ENCODE peak calls at places on chromosome 4, in seven cellular contexts. N is esophagus muscularis mucosa, M is left ventricle myocardium inferior, E is AG04450, T is fibroblast of lung, L is BJ, Z is brain microvascular endothelial cell. F is an unnamed sample.
A peak's percentile ranks its signal among the peaks of the same experiment; 100 is the strongest.

GRCh38 chr4:5574386-5574785 is 134.0 kb downstream of the EVC2 start:
- DNase-seq in N (no peak), M (no peak), E (no peak), T (no peak), L (no peak), Z (no peak), F (no peak)

GRCh38 chr4:2873329-2873728 is 29.7 kb downstream of the ADD1 start:
- DNase-seq in N (no peak), M (no peak), E (no peak), T (no peak), L (no peak), Z (no peak), F (no peak)

GRCh38 chr4:150794706-150795105 is 212.8 kb downstream of the MAB21L2 start:
- DNase-seq in N (no peak), M (no peak), E (no peak), T (peak; percentile 78), L (no peak), Z (peak; percentile 59), F (no peak)

GRCh38 chr4:85701881-85702321 is 227.0 kb downstream of the ARHGAP24 start:
- DNase-seq in N (no peak), M (no peak), E (no peak), T (no peak), L (no peak), Z (no peak), F (no peak)

GRCh38 chr4:40211224-40212185 is 14.7 kb downstream of the RHOH start:
- DNase-seq in N (no peak), M (no peak), E (no peak), T (no peak), L (no peak), Z (no peak), F (no peak)

GRCh38 chr4:37793562-37793961 is 32.9 kb upstream of the PGM2 start:
- DNase-seq in N (no peak), M (no peak), E (no peak), T (no peak), L (no peak), Z (peak; percentile 13), F (peak; percentile 20)

GRCh38 chr4:41935652-41936021 is 408 bp downstream of the TMEM33 start:
- DNase-seq in N (no peak), M (no peak), E (no peak), T (no peak), L (no peak), Z (no peak), F (no peak)

GRCh38 chr4:24279492-24279891 is 304.9 kb downstream of the DHX15 start:
- DNase-seq in N (no peak), M (no peak), E (no peak), T (no peak), L (no peak), Z (no peak), F (no peak)

GRCh38 chr4:91116861-91117260 is 989.7 kb downstream of the CCSER1 start:
- DNase-seq in N (no peak), M (no peak), E (no peak), T (peak; percentile 5), L (no peak), Z (no peak), F (no peak)

GRCh38 chr4:17865866-17866363 is 55.1 kb downstream of the NCAPG start:
- DNase-seq in N (no peak), M (no peak), E (no peak), T (no peak), L (no peak), Z (no peak), F (no peak)

GRCh38 chr4:10456270-10457254 is 664 bp downstream of the ZNF518B start:
- DNase-seq in N (no peak), M (peak; percentile 58), E (no peak), T (peak; percentile 70), L (no peak), Z (peak; percentile 41), F (no peak)

GRCh38 chr4:152316969-152317368 is 218.9 kb downstream of the FBXW7 start:
- DNase-seq in N (no peak), M (no peak), E (peak; percentile 23), T (peak; percentile 41), L (no peak), Z (no peak), F (no peak)

GRCh38 chr4:1317177-1318045 is 27.7 kb downstream of the MAEA start:
- DNase-seq in N (no peak), M (no peak), E (no peak), T (no peak), L (no peak), Z (no peak), F (no peak)

GRCh38 chr4:124803641-124804040 is 91.1 kb upstream of the ANKRD50 start:
- DNase-seq in N (no peak), M (no peak), E (no peak), T (peak; percentile 48), L (no peak), Z (peak; percentile 32), F (no peak)

GRCh38 chr4:1248262-1249147 is at the start of gene CTBP1:
- DNase-seq in N (no peak), M (peak; percentile 79), E (peak; percentile 45), T (peak; percentile 71), L (no peak), Z (peak; percentile 44), F (peak; percentile 22)

GRCh38 chr4:144985536-144985935 is 112.5 kb downstream of the ANAPC10 start:
- DNase-seq in N (no peak), M (no peak), E (no peak), T (no peak), L (peak; percentile 7), Z (no peak), F (no peak)

GRCh38 chr4:6342530-6343293 is 73.1 kb downstream of the WFS1 start:
- DNase-seq in N (no peak), M (peak; percentile 70), E (no peak), T (peak; percentile 14), L (no peak), Z (no peak), F (no peak)

GRCh38 chr4:97720869-97721432 is 422.3 kb downstream of the STPG2 start:
- DNase-seq in N (no peak), M (no peak), E (no peak), T (peak; percentile 25), L (no peak), Z (peak; percentile 59), F (peak; percentile 15)

GRCh38 chr4:158799013-158799770 is 30.4 kb downstream of the FNIP2 start:
- DNase-seq in N (no peak), M (no peak), E (no peak), T (no peak), L (no peak), Z (no peak), F (no peak)

GRCh38 chr4:116702949-116703348 is 382.4 kb downstream of the TRAM1L1 start:
- DNase-seq in N (no peak), M (no peak), E (no peak), T (no peak), L (no peak), Z (no peak), F (no peak)

GRCh38 chr4:673349-674091 is 556 bp downstream of the ATP5ME start:
- DNase-seq in N (no peak), M (peak; percentile 61), E (no peak), T (no peak), L (no peak), Z (peak; percentile 18), F (no peak)

GRCh38 chr4:186204103-186204559 is 12.8 kb downstream of the CYP4V2 start:
- DNase-seq in N (no peak), M (no peak), E (no peak), T (peak; percentile 32), L (no peak), Z (peak; percentile 43), F (no peak)

GRCh38 chr4:186201535-186202230 is 10.3 kb downstream of the CYP4V2 start:
- DNase-seq in N (no peak), M (peak; percentile 28), E (no peak), T (no peak), L (no peak), Z (peak; percentile 36), F (peak; percentile 39)

GRCh38 chr4:186202490-186203140 is 11.2 kb downstream of the CYP4V2 start:
- DNase-seq in N (no peak), M (no peak), E (no peak), T (no peak), L (no peak), Z (no peak), F (no peak)

GRCh38 chr4:186203391-186203802 is 12.0 kb downstream of the CYP4V2 start:
- DNase-seq in N (no peak), M (no peak), E (no peak), T (no peak), L (no peak), Z (no peak), F (no peak)

DNA sequence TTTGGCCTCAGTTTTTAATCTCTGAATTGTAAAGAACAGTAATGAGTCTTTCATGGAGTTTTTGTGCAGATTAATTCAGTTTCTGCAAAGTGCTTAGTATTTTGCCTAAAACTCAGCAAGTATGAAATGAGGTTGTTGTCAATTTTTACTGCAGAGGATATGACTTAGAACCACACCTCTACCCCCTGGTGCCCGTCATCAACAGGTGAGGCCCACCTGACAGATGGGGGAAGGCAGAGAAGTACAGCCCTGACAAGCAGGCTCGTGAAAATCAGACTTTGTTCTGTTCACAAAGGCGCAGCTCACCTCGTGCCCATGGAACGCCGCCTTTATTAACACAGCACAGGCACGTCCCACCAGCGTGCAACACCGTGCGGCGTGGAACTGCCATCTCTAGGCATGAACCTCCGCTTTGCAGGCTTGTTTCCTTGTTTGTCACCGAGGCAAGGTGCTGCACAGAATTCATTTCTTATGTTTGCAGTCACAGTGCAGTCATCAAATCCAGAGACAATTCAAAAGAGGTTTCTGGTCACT is 13.3 kb downstream of the CYP4V2 start:
- DNase-seq in N (no peak), M (no peak), E (no peak), T (no peak), L (no peak), Z (no peak), F (no peak)
- H3K4me3 ChIP-seq in N (peak overlapping the region; percentile 41), M (no peak overlapping the region), E (no peak overlapping the region), T (peak overlapping the region; percentile 36), L (peak overlapping the region; percentile 22), Z (no peak overlapping the region), F (no peak overlapping the region)

GRCh38 chr4:155666701-155667537 is at the start of gene GUCY1A1:
- DNase-seq in N (no peak), M (peak; percentile 28), E (no peak), T (peak; percentile 23), L (no peak), Z (no peak), F (no peak)
- TF ChIP-seq CTCF in N (no peak), M (no peak), E (no peak), T (no peak), L (no peak), Z (no peak), F (no peak)

GRCh38 chr4:8589336-8589735 is 3.2 kb upstream of the CPZ start:
- DNase-seq in N (no peak), M (no peak), E (no peak), T (no peak), L (no peak), Z (no peak), F (no peak)
- H3K27me3 ChIP-seq in N (no peaks in the 10 kb centered on the region), M (peaks cover 100% of the 10 kb centered on the region), E (peaks cover 68% of the 10 kb centered on the region), T (peaks cover 19% of the 10 kb centered on the region), L (peaks cover 26% of the 10 kb centered on the region), Z (peaks cover 51% of the 10 kb centered on the region), F (peaks cover 2% of the 10 kb centered on the region)

DNA sequence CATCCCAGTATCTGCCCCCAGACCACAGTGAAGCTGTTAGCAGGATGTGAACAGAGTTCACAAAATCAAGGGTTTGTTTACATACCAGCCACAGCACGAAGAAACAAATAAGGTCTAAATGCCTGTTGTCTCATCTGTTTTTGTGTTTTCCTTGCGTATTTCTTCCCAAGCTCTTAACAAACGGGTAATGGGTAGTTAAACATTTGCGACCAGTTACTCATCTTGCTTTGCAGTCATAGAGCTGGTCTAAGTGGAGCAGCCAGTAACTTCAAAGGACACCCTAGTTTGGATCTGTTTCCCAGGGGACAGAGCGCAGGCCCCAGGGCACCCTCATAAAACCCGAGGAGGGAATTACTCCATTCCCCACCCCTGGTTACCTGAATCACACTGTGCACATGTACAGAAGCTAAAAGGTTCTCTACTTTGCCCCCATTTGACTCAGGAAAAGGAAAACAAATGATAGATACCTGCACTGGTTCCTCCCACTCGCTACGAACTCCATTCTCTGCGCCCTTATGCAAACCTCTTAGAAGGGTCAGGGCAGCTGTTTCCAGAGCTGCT is 68.8 kb downstream of the MAML3 start:
- DNase-seq in N (no peak), M (no peak), E (no peak), T (no peak), L (no peak), Z (no peak), F (no peak)
- H3K4me3 ChIP-seq in N (no peak overlapping the region), M (no peak overlapping the region), E (no peak overlapping the region), T (no peak overlapping the region), L (no peak overlapping the region), Z (no peak overlapping the region), F (peak overlapping the region; percentile 6)

F was measured in Panc1.